ENCODE peak calls at places on chromosome 18, in five cellular contexts. I, J, H, U and V are unnamed samples.

GRCh38 chr18:23274638-23275482 is 139.6 kb downstream of the CABLES1 start:
- DNase-seq in I (no peak), J (no peak), H (no peak), U (no peak), V (no peak)

GRCh38 chr18:67916142-67916541 is 399.6 kb upstream of the DSEL start:
- DNase-seq in I (no peak), J (no peak), H (no peak), U (no peak), V (peak)

GRCh38 chr18:23551978-23552377 is 34.3 kb downstream of the NPC1 start:
- DNase-seq in I (no peak), J (no peak), H (no peak), U (no peak), V (no peak)

GRCh38 chr18:42174909-42175308 is 219.9 kb downstream of the PIK3C3 start:
- DNase-seq in I (no peak), J (no peak), H (peak), U (no peak), V (no peak)

GRCh38 chr18:13681701-13682100 is 44.7 kb downstream of the FAM210A start:
- DNase-seq in I (no peak), J (no peak), H (no peak), U (no peak), V (no peak)

GRCh38 chr18:6294119-6294784 is 120.5 kb downstream of the L3MBTL4 start:
- DNase-seq in I (no peak), J (peak), H (peak), U (no peak), V (no peak)

GRCh38 chr18:59950215-59950944 is 50.6 kb downstream of the PMAIP1 start:
- DNase-seq in I (no peak), J (peak), H (no peak), U (no peak), V (no peak)

GRCh38 chr18:47737956-47738355 is 192.5 kb downstream of the SMAD2 start:
- DNase-seq in I (no peak), J (no peak), H (no peak), U (no peak), V (no peak)

GRCh38 chr18:11500153-11501122 is 109.0 kb upstream of the SLC35G4 start:
- DNase-seq in I (peak), J (peak), H (peak), U (no peak), V (no peak)

GRCh38 chr18:9902832-9903231 is 11.0 kb upstream of the VAPA start:
- DNase-seq in I (no peak), J (no peak), H (no peak), U (no peak), V (no peak)

GRCh38 chr18:3816601-3817363 is 366.8 kb downstream of the TGIF1 start:
- DNase-seq in I (no peak), J (no peak), H (no peak), U (no peak), V (no peak)